ENCODE peak calls at places on chromosome 4, in seven cellular contexts. T, I, J, L, V, W and O are unnamed samples.

GRCh38 chr4:163165217-163166017 is 1.3 kb downstream of the NAF1 start:
- DNase-seq in V (no peak), J (no peak), L (no peak), W (no peak), T (no peak), I (no peak), O (no peak)

GRCh38 chr4:1358421-1359160 is 11.6 kb downstream of the UVSSA start:
- DNase-seq in T (no peak), W (no peak), J (no peak), V (no peak), L (no peak), I (no peak), O (no peak)

GRCh38 chr4:24210332-24210902 is 320.6 kb upstream of the PPARGC1A start:
- DNase-seq in I (peak; percentile 57), L (no peak), V (peak; percentile 23), T (no peak), J (peak; percentile 87), W (no peak), O (no peak)

GRCh38 chr4:153326513-153326912 is 18.0 kb upstream of the MND1 start:
- DNase-seq in V (no peak), T (no peak), J (no peak), W (no peak), I (no peak), L (no peak), O (no peak)

GRCh38 chr4:62159876-62160275 is 959.8 kb downstream of the ADGRL3 start:
- DNase-seq in L (no peak), T (no peak), I (no peak), W (no peak), J (no peak), V (no peak), O (no peak)

GRCh38 chr4:23945521-23946017 is 55.7 kb upstream of the PPARGC1A start:
- DNase-seq in L (no peak), T (peak; percentile 28), J (peak; percentile 80), W (peak; percentile 23), V (peak; percentile 43), I (peak; percentile 59), O (no peak)

GRCh38 chr4:108303488-108304177 is 134.9 kb upstream of the LEF1 start:
- DNase-seq in J (no peak), W (no peak), I (no peak), V (peak; percentile 10), L (peak; percentile 46), T (peak; percentile 8), O (peak; percentile 68)

GRCh38 chr4:87354168-87355102 is 31.8 kb upstream of the HSD17B13 start:
- DNase-seq in J (no peak), W (no peak), V (no peak), T (no peak), I (no peak), L (no peak), O (no peak)

GRCh38 chr4:24912252-24913098 is at the start of gene CCDC149:
- DNase-seq in W (no peak), V (no peak), T (peak; percentile 79), I (no peak), J (peak; percentile 51), L (no peak), O (peak; percentile 89)

GRCh38 chr4:163179207-163179606 is 12.5 kb upstream of the NAF1 start:
- DNase-seq in V (no peak), W (no peak), J (no peak), T (no peak), L (no peak), I (no peak), O (no peak)

GRCh38 chr4:187059031-187059430 is 335.4 kb upstream of the FAT1 start:
- DNase-seq in J (no peak), L (no peak), V (no peak), I (no peak), W (no peak), T (no peak), O (no peak)

GRCh38 chr4:140764785-140765392 is 8.7 kb upstream of the TBC1D9 start:
- DNase-seq in L (no peak), W (no peak), J (no peak), T (peak; percentile 49), V (no peak), I (no peak), O (no peak)

GRCh38 chr4:82201805-82202636 is 171.8 kb downstream of the HNRNPD start:
- DNase-seq in I (peak; percentile 3), W (peak; percentile 40), L (peak; percentile 29), J (no peak), V (peak; percentile 8), T (peak; percentile 43), O (peak; percentile 29)

GRCh38 chr4:98275129-98275528 is 13.9 kb downstream of the RAP1GDS1 start:
- DNase-seq in L (no peak), W (no peak), J (no peak), T (no peak), V (no peak), I (no peak), O (no peak)

GRCh38 chr4:114807759-114808404 is 209.3 kb downstream of the UGT8 start:
- DNase-seq in V (no peak), L (peak; percentile 65), W (no peak), T (peak; percentile 68), I (peak; percentile 6), J (no peak), O (peak; percentile 74)

GRCh38 chr4:38161208-38162113 is 201.3 kb downstream of the PTTG2 start:
- DNase-seq in V (no peak), T (no peak), I (no peak), W (no peak), J (no peak), L (no peak), O (no peak)

GRCh38 chr4:100509386-100509785 is 8.4 kb downstream of the EMCN start:
- DNase-seq in I (no peak), W (no peak), L (no peak), V (no peak), J (no peak), T (no peak), O (no peak)

GRCh38 chr4:30396772-30397475 is 323.2 kb upstream of the PCDH7 start:
- DNase-seq in T (no peak), L (no peak), I (no peak), W (no peak), J (no peak), V (no peak), O (no peak)

GRCh38 chr4:139331185-139331584 is 28.9 kb upstream of the NDUFC1 start:
- DNase-seq in L (no peak), T (no peak), V (no peak), I (peak; percentile 11), W (no peak), J (no peak), O (no peak)

GRCh38 chr4:88006956-88007303 is 505 bp upstream of the PKD2 start:
- DNase-seq in J (no peak), I (no peak), V (no peak), T (no peak), L (no peak), W (no peak), O (no peak)

GRCh38 chr4:81173213-81173612 is 41.8 kb downstream of the PRKG2 start:
- DNase-seq in T (no peak), W (no peak), L (no peak), I (no peak), V (no peak), J (no peak), O (no peak)

GRCh38 chr4:151770154-151770553 is 9.3 kb upstream of the GATB start:
- DNase-seq in V (no peak), I (no peak), W (no peak), T (no peak), J (no peak), L (no peak), O (no peak)

GRCh38 chr4:102815981-102816380 is 11.4 kb downstream of the UBE2D3 start:
- DNase-seq in W (no peak), V (peak; percentile 73), I (peak; percentile 60), L (no peak), T (no peak), J (peak; percentile 23), O (peak; percentile 7)

GRCh38 chr4:181611033-181611711 is 632.0 kb upstream of the TENM3 start:
- DNase-seq in T (no peak), V (no peak), W (no peak), I (no peak), L (peak; percentile 8), J (no peak), O (no peak)

GRCh38 chr4:17276821-17277220 is 235.1 kb downstream of the QDPR start:
- DNase-seq in I (no peak), W (no peak), J (no peak), L (no peak), T (peak; percentile 20), V (peak; percentile 34), O (no peak)

GRCh38 chr4:19429684-19430083 is 822.0 kb upstream of the SLIT2 start:
- DNase-seq in V (no peak), T (peak; percentile 62), L (no peak), W (no peak), J (no peak), I (no peak), O (peak; percentile 34)

GRCh38 chr4:129387666-129388065 is 291.7 kb downstream of the C4orf33 start:
- DNase-seq in L (no peak), I (no peak), T (no peak), J (no peak), V (no peak), W (no peak), O (no peak)

GRCh38 chr4:127870688-127871087 is 10.0 kb upstream of the PLK4 start:
- DNase-seq in L (no peak), T (peak; percentile 55), V (peak; percentile 46), W (no peak), J (no peak), I (peak; percentile 63), O (no peak)